ENCODE peak calls at places on chromosomes 4 and X, in nine cellular contexts. T is left lobe of liver; E is cerebellum; D is ecto neural progenitor cell; R is stimulated activated CD4-positive, alpha-beta T cell treated with anti-CD3 and anti-CD28 coated beads, Interleukin-2, amount 100 ng/mL, for 24 hours; J is AG08396; P is NCI-H187 treated with DMSO at 0.1 percent for 48 hours; S is GM04503; Z is naive B cell. V is an unnamed sample.
A peak's percentile ranks its signal among the peaks of the same experiment; 100 is the strongest.

GRCh38 chr4:168794092-168794707 is 215.9 kb downstream of the CBR4 start:
- DNase-seq in S (no peak), D (no peak), Z (no peak), R (no peak), T (no peak), P (no peak), J (no peak), E (no peak), V (no peak)

GRCh38 chrX:68902706-68903105 is 73.9 kb downstream of the EFNB1 start:
- DNase-seq in J (no peak), P (no peak), S (no peak), E (no peak), T (no peak), R (no peak), D (no peak), Z (no peak), V (no peak)

GRCh38 chrX:63784902-63785692 is at the start of gene ARHGEF9:
- DNase-seq in S (no peak), D (peak; percentile 73), E (no peak), Z (no peak), J (peak; percentile 20), T (no peak), R (peak; percentile 1), P (no peak), V (no peak)

GRCh38 chr4:49063670-49064069 is 77.6 kb downstream of the CWH43 start:
- DNase-seq in R (no peak), J (no peak), S (no peak), P (no peak), E (no peak), D (no peak), T (no peak), Z (no peak), V (no peak)

GRCh38 chrX:135421932-135422809 is at the start of gene SMIM10L2A:
- DNase-seq in S (no peak), D (peak; percentile 52), Z (peak; percentile 35), R (no peak), P (no peak), E (no peak), J (no peak), T (no peak), V (no peak)

GRCh38 chr4:100254237-100254636 is 64.0 kb upstream of the DDIT4L start:
- DNase-seq in P (no peak), R (no peak), D (no peak), J (no peak), T (no peak), Z (no peak), S (no peak), E (no peak), V (no peak)

GRCh38 chrX:153381684-153382532 is 19.2 kb downstream of the PNMA6E start:
- DNase-seq in Z (no peak), T (no peak), P (peak; percentile 13), R (no peak), E (no peak), D (no peak), J (peak; percentile 56), S (peak; percentile 75), V (no peak)

GRCh38 chr4:666436-666810 is 7.7 kb downstream of the ATP5ME start:
- DNase-seq in J (no peak), P (no peak), E (no peak), D (no peak), S (no peak), R (no peak), Z (no peak), T (no peak), V (no peak)

GRCh38 chr4:677431-678293 is 3.3 kb downstream of the MYL5 start:
- DNase-seq in R (peak; percentile 53), Z (no peak), J (no peak), E (no peak), D (no peak), P (no peak), S (no peak), T (no peak), V (no peak)

GRCh38 chr4:124279741-124280140 is 432.8 kb downstream of the ANKRD50 start:
- DNase-seq in S (no peak), Z (no peak), J (no peak), P (no peak), E (peak; percentile 8), D (no peak), T (no peak), R (no peak), V (no peak)

GRCh38 chr4:18571252-18571885 is 549.8 kb upstream of the LCORL start:
- DNase-seq in J (no peak), E (no peak), S (no peak), Z (no peak), D (no peak), R (no peak), P (no peak), T (no peak), V (no peak)

GRCh38 chr4:155047755-155048154 is 160.7 kb upstream of the NPY2R start:
- DNase-seq in R (no peak), S (no peak), J (no peak), E (no peak), Z (no peak), P (no peak), D (no peak), T (no peak), V (no peak)